ENCODE peak calls at places on chromosomes 6 and 20, in four cellular contexts. P is K562, F is H1, O is HepG2. H is an unnamed sample.
A peak's percentile ranks its signal among the peaks of the same experiment; 100 is the strongest.

GRCh38 chr20:34388000-34388399 is 24.9 kb downstream of the ITCH start:
- DNase-seq in P (no peak), O (no peak), F (no peak), H (no peak)

GRCh38 chr6:90770778-90771177 is 183.9 kb upstream of the MAP3K7 start:
- DNase-seq in O (no peak), F (no peak), P (no peak), H (no peak)

GRCh38 chr6:128725271-128726233 is 157.4 kb upstream of the LAMA2 start:
- DNase-seq in O (peak; percentile 39), F (no peak), P (peak; percentile 24), H (peak; percentile 41)

GRCh38 chr6:163180874-163181541 is 233.5 kb upstream of the QKI start:
- DNase-seq in F (peak; percentile 70), P (peak; percentile 73), O (peak; percentile 91), H (peak; percentile 41)

GRCh38 chr6:21003780-21004541 is 469.7 kb downstream of the CDKAL1 start:
- DNase-seq in O (peak; percentile 99), P (no peak), F (no peak), H (no peak)

GRCh38 chr6:97586344-97586743 is 303.3 kb upstream of the MMS22L start:
- DNase-seq in P (no peak), F (no peak), O (peak; percentile 0), H (no peak)

GRCh38 chr20:8449120-8449519 is 317.1 kb downstream of the PLCB1 start:
- DNase-seq in P (no peak), F (no peak), O (no peak), H (no peak)

GRCh38 chr6:19538086-19538485 is 299.1 kb upstream of the ID4 start:
- DNase-seq in O (no peak), F (no peak), P (no peak), H (no peak)

GRCh38 chr20:2197166-2197565 is 95.5 kb downstream of the STK35 start:
- DNase-seq in F (no peak), P (no peak), O (no peak), H (no peak)

GRCh38 chr6:157621401-157621800 is 201.6 kb upstream of the SNX9 start:
- DNase-seq in P (no peak), O (no peak), F (no peak), H (no peak)

GRCh38 chr6:37862992-37863391 is 43.5 kb downstream of the ZFAND3 start:
- DNase-seq in P (no peak), F (no peak), O (no peak), H (no peak)

GRCh38 chr6:13524801-13525508 is 37.6 kb upstream of the GFOD1 start:
- DNase-seq in P (no peak), O (no peak), F (no peak), H (no peak)

GRCh38 chr6:150169609-150170008 is 26.8 kb downstream of the PPP1R14C start:
- DNase-seq in O (no peak), F (no peak), P (peak; percentile 40), H (peak; percentile 16)

GRCh38 chr6:34235605-34236422 is 859 bp upstream of the HMGA1 start:
- DNase-seq in F (peak; percentile 90), P (peak; percentile 88), O (no peak), H (no peak)

GRCh38 chr20:44025756-44026155 is 111.1 kb downstream of the TOX2 start:
- DNase-seq in P (no peak), O (no peak), F (peak; percentile 27), H (no peak)

GRCh38 chr6:144660545-144660944 is 375.4 kb downstream of the UTRN start:
- DNase-seq in O (no peak), P (no peak), F (no peak), H (no peak)

GRCh38 chr20:53823121-53823764 is 229.6 kb upstream of the ZNF217 start:
- DNase-seq in O (no peak), F (no peak), P (no peak), H (no peak)

GRCh38 chr6:98586163-98586562 is 248.2 kb upstream of the POU3F2 start:
- DNase-seq in F (no peak), O (no peak), P (no peak), H (no peak)

GRCh38 chr6:144725731-144726522 is 440.8 kb downstream of the UTRN start:
- DNase-seq in O (no peak), P (no peak), F (no peak), H (no peak)

GRCh38 chr6:12957321-12958051 is 240.9 kb downstream of the PHACTR1 start:
- DNase-seq in O (no peak), P (no peak), F (peak; percentile 57), H (no peak)

GRCh38 chr6:107396226-107396625 is 63.1 kb downstream of the PDSS2 start:
- DNase-seq in F (no peak), P (no peak), O (no peak), H (no peak)

GRCh38 chr6:35302604-35303218 is 5.1 kb downstream of the DEF6 start:
- DNase-seq in O (no peak), F (peak; percentile 64), P (peak; percentile 84), H (peak; percentile 31)

DNA sequence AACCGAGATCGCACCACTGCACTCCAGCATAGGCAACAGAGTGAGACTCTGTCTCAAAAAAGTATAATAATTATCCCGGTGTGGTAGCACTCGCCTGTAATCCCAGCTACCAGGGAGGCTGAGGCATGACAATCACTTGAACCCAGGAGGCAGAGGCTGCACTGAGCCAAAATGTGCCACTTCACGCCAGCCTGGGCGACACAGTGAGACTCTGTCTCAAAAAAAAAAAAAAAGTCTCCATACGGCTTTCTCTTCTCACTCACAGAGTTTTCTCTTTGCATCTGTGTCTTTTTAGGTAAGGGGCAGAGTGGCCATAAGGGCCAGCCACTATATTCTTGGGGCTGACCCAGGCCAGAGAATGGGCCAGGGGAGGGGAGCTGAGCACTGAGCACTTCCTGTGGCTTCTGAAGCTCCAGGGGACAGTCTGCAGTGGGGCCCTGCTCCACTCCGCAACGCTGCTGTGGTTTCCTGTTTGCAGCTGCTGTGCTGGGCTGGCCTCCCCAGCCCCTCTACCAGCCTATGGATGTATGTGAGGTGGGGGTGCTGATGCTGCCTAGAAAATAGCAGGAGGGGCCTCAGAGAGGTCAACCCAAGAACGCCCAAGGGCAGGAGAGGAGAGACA is 16.2 kb downstream of the SLA2 start:
- DNase-seq in O (no peak), F (no peak), P (no peak), H (no peak)
- TF ChIP-seq FOSL1 in O (no peak), F (no peak), P (no peak), H (no peak)

DNA sequence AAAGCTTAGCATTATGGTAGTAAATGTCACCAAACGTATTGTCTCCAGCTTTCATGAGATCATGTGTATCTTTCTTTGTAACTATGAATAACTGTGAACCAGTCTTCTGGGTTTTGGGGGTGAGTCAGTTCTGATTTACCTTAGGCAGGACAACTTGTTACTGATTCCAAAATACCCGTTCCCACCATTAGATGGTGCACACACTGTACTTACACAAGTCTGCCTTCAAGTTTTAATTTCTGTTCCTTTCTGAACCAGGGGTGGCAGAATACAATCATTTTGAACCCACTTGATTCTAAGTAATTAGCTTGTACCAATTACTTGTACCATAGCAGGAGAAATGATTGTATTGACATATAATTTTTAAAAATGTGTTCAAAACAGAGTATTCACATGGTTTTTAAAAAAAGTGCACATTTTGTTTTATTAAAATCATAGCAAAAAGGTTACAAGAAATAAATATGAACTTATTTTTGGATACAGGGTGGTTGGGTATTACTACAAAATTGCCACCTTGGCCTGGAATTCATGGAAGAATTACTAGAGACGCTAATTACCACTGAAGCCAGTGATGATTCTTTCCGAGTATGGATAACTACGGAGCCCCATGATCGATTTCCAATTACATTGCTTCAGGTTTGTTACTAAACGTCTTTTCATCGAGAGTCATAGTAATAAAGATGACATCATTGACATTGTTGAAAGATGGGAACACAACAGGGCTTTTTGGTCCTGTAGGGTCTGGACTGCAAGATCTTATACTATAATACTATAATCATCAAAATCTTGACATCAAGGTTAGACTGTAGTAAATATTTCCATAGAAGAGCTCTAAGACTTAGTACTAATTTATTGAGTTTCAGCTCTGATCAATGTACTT is 75.2 kb upstream of the GLP1R start:
- DNase-seq in O (peak; percentile 72), P (peak; percentile 78), F (no peak), H (peak; percentile 72)
- TF ChIP-seq FOSL1 in O (no peak), P (peak; percentile 26), F (no peak), H (no peak)

DNA sequence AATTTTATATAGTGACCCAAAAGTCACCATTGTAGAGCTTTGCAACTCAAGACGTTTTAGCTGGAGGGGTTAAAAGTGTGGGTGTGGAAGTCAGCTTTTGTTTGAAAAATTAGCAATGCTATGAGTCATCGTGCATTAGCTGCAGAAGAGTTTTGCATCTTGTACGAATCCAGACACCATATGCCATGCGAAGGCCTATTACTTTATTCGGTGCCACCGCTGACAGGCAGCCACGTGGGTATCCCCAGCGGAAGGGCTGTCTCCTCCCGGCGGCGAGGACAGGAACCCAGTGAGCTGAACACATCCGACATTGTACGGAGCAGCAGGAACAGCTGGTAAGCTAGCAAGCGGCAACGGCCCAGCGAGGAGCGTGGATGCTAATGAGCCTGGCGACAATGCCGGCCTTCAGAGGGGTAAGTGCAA is 84.4 kb downstream of the INSM1 start:
- DNase-seq in P (no peak), F (peak; percentile 76), O (no peak), H (no peak)
- TF ChIP-seq FOSL1 in P (no peak), F (no peak), O (no peak), H (peak; percentile 7)

GRCh38 chr6:84457276-84457675 is 229.8 kb upstream of the CEP162 start:
- DNase-seq in O (no peak), F (no peak), P (no peak), H (no peak)
- TF ChIP-seq FOSL1 in O (no peak), F (no peak), P (no peak), H (no peak)

GRCh38 chr20:16732506-16733152 is 2.8 kb downstream of the SNRPB2 start:
- DNase-seq in O (no peak), F (no peak), P (no peak), H (no peak)
- TF ChIP-seq FOSL1 in O (no peak), F (no peak), P (no peak), H (no peak)

GRCh38 chr6:104704191-104704590 is 155.5 kb downstream of the HACE1 start:
- DNase-seq in P (no peak), O (no peak), F (no peak), H (no peak)
- TF ChIP-seq FOSL1 in P (no peak), O (no peak), F (no peak), H (no peak)

DNA sequence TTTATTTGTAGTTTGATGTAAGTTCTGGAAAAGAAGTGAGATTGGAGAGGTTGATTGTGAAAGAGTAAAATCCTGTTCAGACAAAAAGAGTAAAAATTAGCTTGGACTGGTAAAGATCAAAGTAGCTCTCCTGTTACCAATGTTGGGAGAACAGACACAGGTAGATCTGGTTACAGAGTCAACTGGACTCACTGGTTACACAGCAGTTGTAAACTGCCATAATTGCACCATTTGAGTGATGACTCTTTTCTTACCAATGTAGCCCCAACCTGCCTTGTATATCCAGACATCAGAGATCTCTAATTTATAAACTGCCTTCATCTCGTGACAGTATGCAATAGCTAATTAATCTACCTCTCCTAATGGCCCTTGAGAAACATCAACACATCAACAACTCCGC is 165.6 kb upstream of the PRSS16 start:
- DNase-seq in F (no peak), O (no peak), P (no peak), H (no peak)
- TF ChIP-seq FOSL1 in F (no peak), O (no peak), P (no peak), H (no peak)

H was measured in HCT116.